ENCODE peak calls at places on chromosomes 13 and 19, in six cellular contexts. L is A549, D is Panc1, H is GM23338, K is SK-N-SH, C is HCT116. V is an unnamed sample.

GRCh38 chr13:36275190-36276002 is 22.2 kb downstream of the CCDC169 start:
- DNase-seq in C (no peak), D (no peak), K (peak), L (peak), H (peak), V (peak)

GRCh38 chr13:97502192-97502591 is 68.2 kb downstream of the RAP2A start:
- DNase-seq in C (no peak), L (no peak), D (no peak), K (no peak), H (no peak), V (no peak)

GRCh38 chr13:90806905-90807304 is 540.6 kb upstream of the MIR17HG start:
- DNase-seq in H (no peak), D (no peak), C (no peak), L (no peak), K (no peak), V (no peak)

GRCh38 chr13:30340367-30341184 is 33.2 kb upstream of the KATNAL1 start:
- DNase-seq in K (peak), H (no peak), L (no peak), C (peak), D (no peak), V (peak)

GRCh38 chr13:88068316-88068715 is 397.1 kb downstream of the SLITRK5 start:
- DNase-seq in D (no peak), L (no peak), H (no peak), C (no peak), K (no peak), V (no peak)

GRCh38 chr19:33245948-33246728 is 20.5 kb upstream of the SLC7A10 start:
- DNase-seq in H (peak), L (no peak), K (peak), C (no peak), D (no peak), V (no peak)

GRCh38 chr19:40523322-40524047 is 53.2 kb upstream of the SHKBP1 start:
- DNase-seq in C (peak), D (no peak), L (peak), K (peak), H (peak), V (peak)

GRCh38 chr13:39282400-39282972 is 244.2 kb downstream of the NHLRC3 start:
- DNase-seq in H (no peak), D (no peak), L (no peak), K (no peak), C (no peak), V (no peak)

GRCh38 chr19:33156354-33156753 is 24.4 kb downstream of the WDR88 start:
- DNase-seq in K (no peak), L (no peak), C (no peak), D (no peak), H (no peak), V (peak)

GRCh38 chr19:57028804-57029525 is 90.8 kb upstream of the USP29 start:
- DNase-seq in H (no peak), K (no peak), L (no peak), C (no peak), D (no peak), V (no peak)

DNA sequence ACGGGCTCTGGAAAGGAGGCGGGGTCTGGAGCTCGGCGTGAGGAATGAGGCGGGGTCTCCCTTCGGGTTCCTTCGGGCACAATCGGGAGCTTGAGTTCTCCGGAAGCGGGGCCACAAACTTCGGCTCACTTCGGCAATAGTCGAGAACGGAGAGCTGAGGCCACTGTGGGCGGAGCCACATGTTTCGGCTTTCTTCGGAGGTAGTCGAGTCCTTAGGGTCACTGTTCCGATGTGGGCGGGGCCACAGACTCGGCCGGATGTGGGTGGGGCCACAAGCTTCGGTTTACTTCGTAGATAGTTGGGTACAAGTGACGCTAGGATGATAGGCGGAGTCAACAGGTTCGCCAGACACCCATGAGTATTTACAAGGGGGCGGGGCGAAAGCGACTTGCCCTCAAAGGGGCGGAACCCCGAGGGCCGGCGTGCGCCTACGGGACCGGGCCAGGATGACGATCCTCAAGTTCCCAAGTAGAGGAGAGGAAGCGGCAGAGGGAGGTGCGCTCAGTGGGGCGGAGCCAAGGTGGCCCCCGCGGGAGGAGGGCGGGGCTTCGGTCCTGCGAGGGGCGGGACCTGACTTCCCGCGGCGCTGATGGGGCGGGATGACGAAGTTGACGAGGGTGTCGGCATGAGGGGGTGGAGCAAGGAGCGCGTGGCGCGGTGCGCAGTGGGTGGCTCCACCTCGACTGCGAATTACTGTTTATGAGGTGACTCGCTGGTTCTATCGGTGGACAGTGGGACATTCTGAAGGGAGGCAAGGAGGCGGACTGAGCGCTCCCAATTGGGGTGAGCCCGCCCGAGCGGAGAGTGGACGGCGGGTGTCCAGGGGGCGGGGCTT is 505 bp upstream of the MBOAT7 start:
- DNase-seq in H (peak), K (peak), L (peak), D (peak), C (peak), V (peak)
- TF ChIP-seq CTCF in H (no peak), K (no peak), L (no peak), D (no peak), C (no peak), V (no peak)

GRCh38 chr13:84684804-84685203 is 802.5 kb upstream of the SLITRK1 start:
- DNase-seq in H (no peak), C (no peak), D (no peak), K (no peak), L (no peak), V (no peak)
- TF ChIP-seq REST in H (no peak), C (no peak), D (no peak), K (no peak), L (no peak), V (no peak)

DNA sequence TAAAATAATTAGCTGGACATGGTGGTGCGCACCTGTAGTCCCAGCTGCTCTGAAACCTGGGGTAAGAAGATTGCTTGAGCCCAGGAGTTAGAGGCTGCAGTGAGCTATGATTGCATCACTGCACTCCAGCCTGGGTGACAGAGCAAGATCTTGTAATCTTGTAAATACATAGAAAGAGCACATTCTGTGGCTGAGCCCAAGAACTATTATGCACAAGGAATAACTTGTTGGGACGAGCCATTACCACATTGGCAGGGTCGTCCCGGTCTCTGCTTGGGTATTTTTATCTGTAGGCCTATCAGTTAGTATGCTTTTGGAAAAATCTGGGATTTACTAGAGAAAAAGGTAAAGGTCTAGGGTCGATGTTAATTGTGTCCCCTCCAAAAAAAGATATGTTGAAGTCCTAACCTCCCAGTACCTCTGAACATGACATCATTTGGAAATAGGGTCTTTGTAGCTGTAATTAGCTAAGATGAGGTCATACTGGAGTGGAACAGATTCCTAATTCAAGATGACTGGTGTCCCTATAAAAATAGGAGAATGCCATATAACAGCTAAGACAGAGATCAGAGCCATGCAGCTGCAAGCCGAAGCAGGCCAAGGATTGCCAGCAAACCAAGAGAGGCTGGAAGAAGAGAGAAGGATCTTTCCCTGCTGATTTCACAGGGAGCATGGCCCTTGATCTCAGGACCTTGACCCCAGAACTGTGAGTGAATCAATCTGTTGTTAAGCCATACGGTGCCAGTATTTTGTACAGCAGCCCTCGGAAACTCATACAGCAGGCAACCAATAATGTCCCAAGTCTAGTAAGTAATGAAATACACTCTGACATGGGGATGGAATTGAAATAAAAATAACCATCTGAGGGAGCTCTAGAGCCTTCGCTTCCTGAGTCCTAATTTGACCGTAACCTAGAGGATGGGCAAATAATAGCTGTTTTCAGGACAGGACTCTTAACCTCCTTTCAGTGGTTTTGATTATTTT is 77.0 kb downstream of the TM9SF2 start:
- DNase-seq in K (no peak), H (peak), D (no peak), C (no peak), L (no peak), V (no peak)
- TF ChIP-seq CTCF in K (peak), H (peak), D (no peak), C (peak), L (no peak), V (no peak)

GRCh38 chr19:11483176-11484111 is 2.6 kb upstream of the ELAVL3 start:
- DNase-seq in K (peak), H (peak), D (no peak), C (no peak), L (no peak), V (no peak)

GRCh38 chr19:11481777-11482383 is 1.0 kb upstream of the ELAVL3 start:
- DNase-seq in H (peak), C (no peak), D (peak), L (peak), K (peak), V (peak)

GRCh38 chr19:11480927-11481776 is at the start of gene ELAVL3:
- DNase-seq in K (peak), H (peak), L (no peak), D (no peak), C (no peak), V (no peak)

GRCh38 chr19:11480081-11480926 is 542 bp downstream of the ELAVL3 start:
- DNase-seq in C (no peak), K (peak), L (no peak), H (peak), D (no peak), V (no peak)

DNA sequence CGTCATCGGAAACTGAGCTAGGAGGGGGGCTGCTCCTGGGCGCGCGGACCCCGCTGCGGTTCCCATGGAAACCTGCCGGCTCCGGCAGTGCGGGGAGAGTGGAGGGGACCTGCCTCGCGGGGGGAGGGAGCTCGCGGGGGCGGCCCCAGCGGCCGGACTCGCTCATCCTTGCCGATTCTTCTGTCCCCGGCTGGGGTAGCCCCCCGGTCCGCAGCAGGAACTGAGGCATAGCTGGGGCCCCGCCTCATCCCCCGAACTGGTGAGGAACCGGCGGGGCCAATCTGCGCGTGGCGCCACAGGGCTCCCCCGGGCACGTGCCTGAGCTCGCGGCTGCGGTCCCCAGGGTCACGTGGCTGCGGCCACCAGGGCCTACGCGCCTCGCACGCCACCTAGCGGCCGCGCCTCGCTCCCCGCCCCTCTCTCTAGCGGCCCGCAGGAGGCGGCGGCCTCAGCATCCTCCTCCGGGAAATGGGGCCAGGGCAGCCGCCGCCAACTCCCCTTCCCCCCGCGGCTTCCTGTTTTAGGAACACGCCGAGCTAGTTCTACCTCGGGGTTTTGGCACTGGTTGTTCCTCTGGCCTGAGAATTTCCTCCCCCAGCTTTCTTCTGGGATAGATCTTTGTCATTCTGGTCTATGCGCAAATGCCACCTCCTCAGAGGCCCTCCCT is 1.7 kb upstream of the ELAVL3 start:
- DNase-seq in D (no peak), H (peak), L (peak), K (peak), C (peak), V (peak)
- TF ChIP-seq REST in D (no peak), H (no peak), L (no peak), K (peak), C (no peak), V (peak)

GRCh38 chr13:105084931-105085330 is 1450.5 kb downstream of the EFNB2 start:
- DNase-seq in D (no peak), H (no peak), K (no peak), C (no peak), L (no peak), V (no peak)

GRCh38 chr13:105087941-105088340 is 1447.5 kb downstream of the EFNB2 start:
- DNase-seq in L (no peak), H (peak), K (no peak), C (no peak), D (no peak), V (no peak)

GRCh38 chr13:105090244-105090643 is 1445.2 kb downstream of the EFNB2 start:
- DNase-seq in L (no peak), K (no peak), C (no peak), H (no peak), D (no peak), V (no peak)
- TF ChIP-seq CTCF in L (no peak), K (no peak), C (no peak), H (no peak), D (no peak), V (no peak)

GRCh38 chr13:40479196-40479845 is 187.1 kb downstream of the FOXO1 start:
- DNase-seq in K (no peak), C (no peak), L (no peak), D (no peak), H (no peak), V (no peak)

GRCh38 chr13:40478775-40479174 is 187.7 kb downstream of the FOXO1 start:
- DNase-seq in C (no peak), H (no peak), D (no peak), L (no peak), K (no peak), V (no peak)

GRCh38 chr13:40475617-40476016 is 190.8 kb downstream of the FOXO1 start:
- DNase-seq in C (no peak), H (no peak), D (no peak), K (no peak), L (no peak), V (no peak)

GRCh38 chr13:40476175-40476958 is 190.1 kb downstream of the FOXO1 start:
- DNase-seq in C (no peak), H (no peak), L (no peak), D (no peak), K (no peak), V (no peak)

DNA sequence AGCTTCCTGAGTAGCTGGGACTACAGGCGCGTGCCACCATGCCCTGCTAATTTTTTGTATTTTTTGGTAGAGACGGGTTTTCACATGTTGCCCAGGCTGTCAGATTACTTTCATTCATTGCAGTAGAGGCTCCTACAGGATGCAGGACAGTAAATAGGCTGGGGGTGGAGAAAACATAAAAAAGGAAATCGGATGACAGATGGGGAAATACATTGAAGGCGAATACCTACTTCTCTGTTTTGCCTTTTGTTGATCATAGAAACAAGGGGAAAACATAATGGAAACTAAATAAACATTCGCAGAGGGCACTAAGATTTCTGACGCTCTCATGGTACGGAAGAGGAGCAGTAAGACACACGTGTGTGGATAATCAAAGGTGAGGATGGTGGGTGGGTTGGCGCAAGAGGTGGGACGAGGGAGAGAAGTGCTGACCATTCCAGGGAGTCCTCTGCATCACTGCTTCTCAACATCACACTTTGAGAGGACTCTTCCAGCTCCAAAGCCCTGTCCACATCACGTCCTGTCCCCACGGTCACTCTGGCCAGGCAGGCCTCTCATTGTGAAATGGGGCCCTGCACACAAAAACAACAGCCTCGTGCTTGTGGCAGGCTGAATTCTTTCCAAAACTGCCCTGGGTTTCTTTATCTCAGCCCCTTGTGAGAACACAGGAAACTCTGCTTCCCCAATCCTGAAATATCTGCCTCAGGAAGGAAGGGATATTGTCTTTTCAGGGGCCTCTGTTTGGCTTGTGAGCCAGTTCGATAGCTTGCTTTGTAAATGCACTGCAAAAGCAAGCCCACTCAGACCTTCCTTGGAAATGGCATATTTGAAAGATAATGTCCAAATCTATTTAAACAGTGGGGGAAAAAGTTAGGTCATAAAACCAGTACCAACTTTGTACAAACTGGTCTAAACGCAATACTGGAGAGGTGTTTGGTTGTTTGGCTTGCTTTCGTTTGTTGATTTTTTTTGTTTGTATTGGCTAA is 188.5 kb downstream of the FOXO1 start:
- DNase-seq in H (no peak), L (no peak), C (no peak), K (no peak), D (no peak), V (no peak)
- TF ChIP-seq REST in H (no peak), L (no peak), C (no peak), K (no peak), D (no peak), V (no peak)

GRCh38 chr19:3108775-3109174 is 14.6 kb downstream of the GNA11 start:
- DNase-seq in H (peak), K (peak), D (no peak), L (no peak), C (no peak), V (peak)
- TF ChIP-seq CTCF in H (peak), K (peak), D (peak), L (peak), C (peak), V (peak)

DNA sequence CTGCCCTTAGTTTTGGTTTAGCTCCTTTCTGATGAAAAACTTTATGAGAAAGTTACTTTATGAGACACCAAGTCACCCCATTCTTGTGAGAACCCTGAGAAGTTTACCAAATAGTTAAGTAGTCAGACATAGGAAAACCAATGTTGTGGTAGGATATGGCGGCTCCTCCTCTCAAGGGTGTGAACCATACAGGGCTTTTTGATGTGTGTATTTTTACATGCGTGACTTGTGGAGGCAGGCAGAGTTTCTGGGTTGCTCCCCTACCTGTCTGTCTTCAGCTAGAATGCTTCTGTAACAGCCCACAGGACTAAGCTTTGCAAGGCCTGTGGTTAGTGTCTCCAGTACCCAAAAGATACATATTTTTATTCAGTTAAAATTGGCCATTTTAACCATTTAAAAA is 18.3 kb downstream of the UBAC2 start:
- DNase-seq in D (no peak), L (no peak), H (no peak), K (no peak), C (no peak), V (no peak)
- TF ChIP-seq REST in D (no peak), L (no peak), H (no peak), K (no peak), C (no peak), V (no peak)